ENCODE peak calls at places on chromosomes 1 and 21, in ten cellular contexts. V is SK-N-MC; L is PC-3; F is WTC11; W is AG04450; H is T follicular helper cell; X is NCI-H345; N is MV-4-11; U is stimulated activated CD4-positive, alpha-beta T cell treated with anti-CD3 and anti-CD28 coated beads, Interleukin-4, amount 100 ng/mL, for 24 hours; E is GM13976. D is an unnamed sample.

GRCh38 chr1:145961109-145961424 is 3.2 kb upstream of the LIX1L start:
- DNase-seq in V (no peak), L (no peak), F (no peak), W (no peak), H (no peak), X (no peak), N (no peak), U (no peak), E (no peak), D (no peak)

GRCh38 chr1:182698977-182699672 is 14.7 kb upstream of the RGS8 start:
- DNase-seq in V (no peak), L (no peak), F (no peak), W (no peak), H (no peak), X (no peak), N (no peak), U (no peak), E (no peak), D (no peak)

GRCh38 chr1:201260648-201261311 is 22.5 kb upstream of the PKP1 start:
- DNase-seq in V (no peak), L (no peak), F (no peak), W (no peak), H (no peak), X (no peak), N (no peak), U (no peak), E (peak), D (no peak)

GRCh38 chr1:183837062-183837461 is 32.1 kb downstream of the RGL1 start:
- DNase-seq in V (no peak), L (no peak), F (no peak), W (no peak), H (no peak), X (no peak), N (no peak), U (no peak), E (no peak), D (no peak)

GRCh38 chr1:37323486-37324377 is 150.6 kb upstream of the ZC3H12A start:
- DNase-seq in V (no peak), L (peak), F (peak), W (no peak), H (no peak), X (peak), N (peak), U (peak), E (peak), D (peak)

GRCh38 chr1:205832326-205832751 is 17.6 kb downstream of the PM20D1 start:
- DNase-seq in V (no peak), L (no peak), F (no peak), W (no peak), H (no peak), X (no peak), N (peak), U (no peak), E (no peak), D (no peak)

GRCh38 chr1:22122273-22123070 is 20.4 kb downstream of the WNT4 start:
- DNase-seq in V (no peak), L (no peak), F (no peak), W (no peak), H (no peak), X (no peak), N (no peak), U (no peak), E (no peak), D (no peak)

GRCh38 chr21:46096997-46097825 is 701 bp upstream of the COL6A2 start:
- DNase-seq in V (no peak), L (no peak), F (peak), W (no peak), H (no peak), X (no peak), N (no peak), U (peak), E (peak), D (no peak)

GRCh38 chr1:59693431-59693830 is 121.3 kb upstream of the HOOK1 start:
- DNase-seq in V (no peak), L (no peak), F (no peak), W (no peak), H (no peak), X (no peak), N (peak), U (no peak), E (no peak), D (no peak)

GRCh38 chr1:174165471-174166137 is 6.3 kb downstream of the RABGAP1L start:
- DNase-seq in V (no peak), L (no peak), F (no peak), W (no peak), H (no peak), X (no peak), N (peak), U (no peak), E (no peak), D (no peak)

GRCh38 chr1:87794788-87795614 is 466.3 kb downstream of the LMO4 start:
- DNase-seq in V (no peak), L (peak), F (no peak), W (peak), H (no peak), X (no peak), N (no peak), U (no peak), E (no peak), D (peak)

GRCh38 chr1:77976433-77977076 is 2.3 kb downstream of the FUBP1 start:
- DNase-seq in V (no peak), L (peak), F (no peak), W (no peak), H (no peak), X (no peak), N (no peak), U (no peak), E (no peak), D (no peak)

GRCh38 chr1:100538935-100539835 is 1.2 kb downstream of the GPR88 start:
- DNase-seq in V (no peak), L (peak), F (peak), W (no peak), H (no peak), X (peak), N (no peak), U (peak), E (peak), D (no peak)

GRCh38 chr1:225662155-225662554 is 9.2 kb upstream of the ENAH start:
- DNase-seq in V (no peak), L (no peak), F (no peak), W (no peak), H (no peak), X (no peak), N (no peak), U (no peak), E (no peak), D (no peak)

GRCh38 chr1:226645279-226645976 is 93.7 kb downstream of the ITPKB start:
- DNase-seq in V (no peak), L (no peak), F (no peak), W (no peak), H (no peak), X (no peak), N (no peak), U (no peak), E (no peak), D (no peak)

GRCh38 chr1:154320882-154321608 is at the start of gene AQP10:
- DNase-seq in V (no peak), L (no peak), F (no peak), W (no peak), H (no peak), X (no peak), N (no peak), U (no peak), E (no peak), D (no peak)

GRCh38 chr1:180953291-180953747 is 40.6 kb downstream of the KIAA1614 start:
- DNase-seq in V (no peak), L (peak), F (no peak), W (no peak), H (no peak), X (peak), N (no peak), U (no peak), E (peak), D (no peak)

GRCh38 chr1:207241164-207241934 is 80.1 kb upstream of the CD55 start:
- DNase-seq in V (no peak), L (no peak), F (no peak), W (no peak), H (no peak), X (no peak), N (no peak), U (no peak), E (no peak), D (no peak)

GRCh38 chr1:232725303-232726047 is 79.7 kb upstream of the MAP10 start:
- DNase-seq in V (no peak), L (peak), F (no peak), W (no peak), H (no peak), X (no peak), N (no peak), U (no peak), E (no peak), D (no peak)

GRCh38 chr1:31802190-31803150 is 13.4 kb downstream of the SPOCD1 start:
- DNase-seq in V (peak), L (no peak), F (no peak), W (no peak), H (no peak), X (no peak), N (no peak), U (no peak), E (no peak), D (no peak)

GRCh38 chr1:8409107-8409506 is 91.2 kb downstream of the SLC45A1 start:
- DNase-seq in V (no peak), L (peak), F (no peak), W (no peak), H (no peak), X (no peak), N (peak), U (peak), E (peak), D (no peak)

D was measured in non-pigmented ciliary epithelial cell.